ENCODE peak calls at places on chromosomes 7 and 10, in four cellular contexts. V is GM12878, W is GM12891, X is K562. F is an unnamed sample.

GRCh38 chr7:79709574-79710409 is 256.3 kb upstream of the MAGI2 start:
- DNase-seq in V (no peak), W (no peak), X (no peak), F (no peak)

GRCh38 chr7:158782638-158783490 is 46.4 kb downstream of the ESYT2 start:
- DNase-seq in V (no peak), W (no peak), X (no peak), F (no peak)

GRCh38 chr10:71396714-71397339 is at the start of gene CDH23:
- DNase-seq in V (no peak), W (peak), X (peak), F (no peak)

GRCh38 chr10:69093933-69094332 is 6.0 kb downstream of the SRGN start:
- DNase-seq in V (no peak), W (no peak), X (peak), F (no peak)

GRCh38 chr7:121519548-121520521 is 123.7 kb upstream of the FAM3C start:
- DNase-seq in V (no peak), W (no peak), X (no peak), F (no peak)

GRCh38 chr7:111006691-111007090 is 84.2 kb upstream of the LRRN3 start:
- DNase-seq in V (no peak), W (no peak), X (no peak), F (no peak)

GRCh38 chr7:105675873-105676484 is 94.7 kb upstream of the EFCAB10 start:
- DNase-seq in V (no peak), W (no peak), X (no peak), F (no peak)

GRCh38 chr7:141562972-141563371 is 11.8 kb downstream of the AGK start:
- DNase-seq in V (no peak), W (no peak), X (no peak), F (no peak)

GRCh38 chr7:111026806-111027205 is 64.1 kb upstream of the LRRN3 start:
- DNase-seq in V (no peak), W (no peak), X (no peak), F (no peak)

GRCh38 chr7:94444808-94445207 is 50.1 kb downstream of the COL1A2 start:
- DNase-seq in V (no peak), W (no peak), X (no peak), F (no peak)

GRCh38 chr7:157276731-157277562 is 59.9 kb upstream of the DNAJB6 start:
- DNase-seq in V (no peak), W (no peak), X (peak), F (no peak)

GRCh38 chr10:106705576-106706526 is 458.7 kb downstream of the SORCS1 start:
- DNase-seq in V (no peak), W (peak), X (peak), F (peak)
- TF ChIP-seq SPI1 in V (no peak), W (no peak), X (no peak), F (no peak)

DNA sequence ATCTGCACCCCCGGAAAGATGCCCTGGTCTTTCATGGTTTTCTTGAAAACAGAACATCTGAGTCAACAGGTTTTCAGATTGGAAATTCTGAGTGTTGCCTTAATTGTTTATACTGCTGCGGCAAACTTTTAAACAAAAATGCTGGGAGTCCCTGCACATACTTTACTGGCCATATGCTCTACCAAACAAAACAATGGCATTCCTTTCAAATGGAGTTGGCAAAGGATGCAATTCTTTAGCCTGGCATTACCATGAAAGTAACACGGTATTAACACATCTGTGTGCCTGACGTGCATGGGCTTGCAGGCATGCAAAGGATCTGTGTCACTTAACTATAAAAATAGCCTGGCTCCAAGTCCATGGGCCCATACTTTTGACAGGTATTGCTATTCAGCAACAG is 4.2 kb downstream of the INHBA start:
- DNase-seq in V (no peak), W (no peak), X (no peak), F (no peak)
- TF ChIP-seq SPI1 in V (no peak), W (no peak), X (no peak), F (no peak)

DNA sequence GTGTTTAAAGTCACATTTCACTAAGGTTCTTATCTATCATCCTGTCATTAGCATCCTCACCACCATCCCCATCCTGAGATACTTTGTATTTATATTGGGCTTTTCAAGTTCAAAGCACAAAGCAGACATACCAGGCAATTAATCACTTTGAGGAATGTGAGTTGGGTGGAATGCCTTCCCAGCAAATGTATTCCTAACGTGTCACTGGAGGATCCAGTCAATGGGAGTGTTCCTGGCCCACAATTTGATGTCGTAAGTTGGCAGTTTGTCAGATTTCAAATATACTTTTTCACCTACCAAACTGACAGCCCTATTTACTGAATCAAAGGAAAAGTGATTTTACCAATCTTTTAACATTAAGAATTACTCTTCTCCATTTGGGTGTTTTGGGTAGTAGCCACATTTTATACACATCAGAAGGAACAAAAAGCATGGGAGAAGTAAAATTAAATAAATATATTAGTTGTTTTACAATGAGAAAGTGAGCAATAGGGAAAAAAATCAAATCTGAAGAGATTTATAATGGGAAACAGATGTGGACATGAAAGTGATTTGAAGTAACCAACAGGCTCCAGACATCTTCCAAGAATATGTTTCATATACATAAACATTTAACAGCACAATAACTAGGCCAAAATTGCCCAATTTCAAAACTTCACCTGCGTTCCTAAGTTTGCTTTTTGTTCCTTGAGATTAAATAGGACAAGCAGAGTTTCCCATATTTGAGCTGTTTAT is 222.9 kb downstream of the MTERF1 start:
- DNase-seq in V (no peak), W (no peak), X (no peak), F (no peak)
- TF ChIP-seq SPI1 in V (no peak), W (no peak), X (no peak), F (no peak)

GRCh38 chr10:126179637-126180036 is 208.6 kb downstream of the ADAM12 start:
- DNase-seq in V (no peak), W (no peak), X (no peak), F (peak)
- TF ChIP-seq SPI1 in V (no peak), W (no peak), X (no peak), F (peak)

DNA sequence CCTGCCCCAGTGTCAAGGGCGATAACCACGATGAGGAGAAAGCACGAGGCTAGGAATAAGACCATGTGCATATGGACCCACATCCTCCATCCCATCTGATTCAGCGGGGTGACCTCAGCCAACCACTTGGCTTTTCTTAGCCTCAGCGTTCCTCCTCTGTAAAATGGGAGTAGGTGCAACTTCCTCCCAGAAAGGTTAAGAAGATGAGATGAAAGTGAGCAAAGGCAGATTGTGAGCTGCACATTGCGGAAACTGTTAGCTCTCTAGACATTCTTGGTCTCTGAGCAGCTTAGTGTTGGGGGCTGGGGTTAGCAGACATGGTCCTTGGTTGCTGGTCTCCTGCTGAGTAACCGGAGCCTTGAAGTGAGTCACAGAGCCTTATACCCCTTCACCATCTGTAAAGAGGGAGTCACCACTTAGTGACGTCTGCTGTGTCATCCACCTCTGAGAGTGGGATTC is 497.3 kb upstream of the GALNT17 start:
- DNase-seq in V (no peak), W (no peak), X (peak), F (no peak)
- TF ChIP-seq SPI1 in V (no peak), W (no peak), X (no peak), F (no peak)

GRCh38 chr10:49139000-49139865 is 5.4 kb upstream of the FAM170B start:
- DNase-seq in V (no peak), W (no peak), X (no peak), F (no peak)
- TF ChIP-seq SPI1 in V (no peak), W (no peak), X (no peak), F (no peak)

GRCh38 chr7:134541-134940 is 57.8 kb upstream of the FAM20C start:
- DNase-seq in V (no peak), W (no peak), X (no peak), F (no peak)

GRCh38 chr7:133486-133885 is 58.9 kb upstream of the FAM20C start:
- DNase-seq in V (no peak), W (no peak), X (no peak), F (no peak)

GRCh38 chr7:135939-136338 is 56.4 kb upstream of the FAM20C start:
- DNase-seq in V (no peak), W (no peak), X (no peak), F (no peak)

GRCh38 chr7:134029-134428 is 58.3 kb upstream of the FAM20C start:
- DNase-seq in V (no peak), W (no peak), X (no peak), F (no peak)

GRCh38 chr7:135254-135653 is 57.1 kb upstream of the FAM20C start:
- DNase-seq in V (no peak), W (no peak), X (no peak), F (no peak)
- TF ChIP-seq SPI1 in V (no peak), W (no peak), X (no peak), F (no peak)

GRCh38 chr7:151008511-151009323 is 15.6 kb downstream of the ATG9B start:
- DNase-seq in V (peak), W (no peak), X (peak), F (no peak)
- TF ChIP-seq SPI1 in V (no peak), W (no peak), X (no peak), F (no peak)